ENCODE peak calls at places on chromosomes 4 and X, in seven cellular contexts. K, P, Y, U, W, M and C are unnamed samples.

GRCh38 chr4:38188631-38189101 is 228.5 kb downstream of the PTTG2 start:
- DNase-seq in K (peak; percentile 99), P (no peak), Y (no peak), W (no peak), M (no peak), U (no peak), C (no peak)

GRCh38 chrX:40182095-40182494 is 84.3 kb upstream of the BCOR start:
- DNase-seq in M (no peak), P (no peak), W (no peak), K (no peak), U (no peak), Y (no peak), C (no peak)

GRCh38 chr4:113646456-113646809 is 115.1 kb downstream of the CAMK2D start:
- DNase-seq in W (no peak), M (no peak), P (no peak), U (peak; percentile 73), Y (peak; percentile 27), K (peak; percentile 36), C (no peak)

GRCh38 chr4:31114821-31115220 is 394.7 kb downstream of the PCDH7 start:
- DNase-seq in K (no peak), P (no peak), U (no peak), W (no peak), M (no peak), Y (no peak), C (no peak)

GRCh38 chr4:54543088-54543795 is 114.5 kb upstream of the KIT start:
- DNase-seq in M (no peak), K (no peak), U (no peak), Y (peak; percentile 97), P (peak; percentile 85), W (no peak), C (peak; percentile 59)

GRCh38 chr4:141391293-141391692 is 170.6 kb downstream of the ZNF330 start:
- DNase-seq in P (no peak), K (no peak), W (no peak), U (no peak), M (no peak), Y (peak; percentile 6), C (no peak)

GRCh38 chrX:40423299-40423698 is 157.5 kb upstream of the ATP6AP2 start:
- DNase-seq in Y (no peak), P (no peak), U (no peak), W (no peak), K (peak; percentile 38), M (no peak), C (peak; percentile 93)

GRCh38 chrX:110125435-110125834 is 122.5 kb downstream of the TMEM164 start:
- DNase-seq in U (peak; percentile 59), Y (no peak), K (no peak), W (peak; percentile 15), P (no peak), M (no peak), C (no peak)

GRCh38 chrX:115563633-115564182 is 2.7 kb downstream of the PLS3 start:
- DNase-seq in M (no peak), P (no peak), W (peak; percentile 36), K (no peak), U (no peak), Y (no peak), C (no peak)

GRCh38 chr4:16967722-16968121 is 69.3 kb upstream of the LDB2 start:
- DNase-seq in M (no peak), P (peak; percentile 51), K (no peak), U (no peak), Y (peak; percentile 61), W (peak; percentile 11), C (no peak)

GRCh38 chr4:168304744-168305459 is 13.7 kb downstream of the DDX60 start:
- DNase-seq in Y (peak; percentile 83), W (peak; percentile 39), U (no peak), M (no peak), P (peak; percentile 44), K (peak; percentile 94), C (peak; percentile 11)

GRCh38 chr4:23245196-23245595 is 552.5 kb downstream of the GBA3 start:
- DNase-seq in U (no peak), P (no peak), W (no peak), M (no peak), K (no peak), Y (no peak), C (no peak)

GRCh38 chrX:147699061-147699460 is 212.7 kb upstream of the FMR1 start:
- DNase-seq in U (peak; percentile 83), Y (no peak), W (no peak), M (no peak), P (no peak), K (no peak), C (no peak)
- H3K4me3 ChIP-seq in U (no peak overlapping the region), Y (no peak overlapping the region), W (no peak overlapping the region), M (no peak overlapping the region), P (no peak overlapping the region), K (no peak overlapping the region), C (no peak overlapping the region)

GRCh38 chrX:50920132-50920531 is 9.6 kb downstream of the BMP15 start:
- DNase-seq in W (peak; percentile 46), M (no peak), U (peak; percentile 41), P (no peak), K (no peak), Y (peak; percentile 11), C (peak; percentile 5)
- TF ChIP-seq CTCF in W (peak; percentile 31), M (peak; percentile 51), U (peak; percentile 55), P (peak; percentile 30), K (peak; percentile 52), Y (peak; percentile 48), C (peak; percentile 37)

DNA sequence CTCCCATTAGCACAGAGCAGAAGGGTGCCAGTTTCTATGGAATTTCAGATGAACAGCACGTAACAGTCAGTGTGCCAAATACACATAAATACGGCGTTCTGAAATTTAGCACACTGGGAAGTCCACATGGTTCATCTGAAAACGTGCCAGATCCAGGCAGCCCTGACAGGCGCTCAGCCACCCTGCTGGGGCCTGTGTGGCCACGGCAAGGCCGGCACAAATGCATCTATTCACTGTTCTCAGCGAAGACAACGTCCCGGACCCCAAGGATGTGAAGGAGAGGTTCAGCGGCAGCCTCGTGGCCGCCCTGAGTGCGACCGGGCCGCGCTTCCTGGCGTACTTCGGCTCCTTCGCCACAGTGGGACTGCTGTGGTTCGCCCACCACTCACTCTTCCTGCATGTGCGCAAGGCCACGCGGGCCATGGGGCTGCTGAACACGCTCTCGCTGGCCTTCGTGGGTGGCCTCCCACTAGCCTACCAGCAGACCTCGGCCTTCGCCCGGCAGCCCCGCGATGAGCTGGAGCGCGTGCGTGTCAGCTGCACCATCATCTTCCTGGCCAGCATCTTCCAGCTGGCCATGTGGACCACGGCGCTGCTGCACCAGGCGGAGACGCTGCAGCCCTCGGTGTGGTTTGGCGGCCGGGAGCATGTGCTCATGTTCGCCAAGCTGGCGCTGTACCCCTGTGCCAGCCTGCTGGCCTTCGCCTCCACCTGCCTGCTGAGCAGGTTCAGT is 15.6 kb downstream of the DGKQ start:
- DNase-seq in Y (no peak), W (no peak), M (no peak), U (no peak), P (no peak), K (no peak), C (no peak)
- H3K4me3 ChIP-seq in Y (no peak overlapping the region), W (no peak overlapping the region), M (no peak overlapping the region), U (no peak overlapping the region), P (no peak overlapping the region), K (no peak overlapping the region), C (no peak overlapping the region)

GRCh38 chr4:60241886-60242285 is 958.2 kb upstream of the ADGRL3 start:
- DNase-seq in K (no peak), Y (no peak), W (no peak), P (no peak), U (peak; percentile 3), M (no peak), C (no peak)
- TF ChIP-seq CTCF in K (no peak), Y (no peak), W (no peak), P (no peak), U (no peak), M (no peak), C (no peak)

DNA sequence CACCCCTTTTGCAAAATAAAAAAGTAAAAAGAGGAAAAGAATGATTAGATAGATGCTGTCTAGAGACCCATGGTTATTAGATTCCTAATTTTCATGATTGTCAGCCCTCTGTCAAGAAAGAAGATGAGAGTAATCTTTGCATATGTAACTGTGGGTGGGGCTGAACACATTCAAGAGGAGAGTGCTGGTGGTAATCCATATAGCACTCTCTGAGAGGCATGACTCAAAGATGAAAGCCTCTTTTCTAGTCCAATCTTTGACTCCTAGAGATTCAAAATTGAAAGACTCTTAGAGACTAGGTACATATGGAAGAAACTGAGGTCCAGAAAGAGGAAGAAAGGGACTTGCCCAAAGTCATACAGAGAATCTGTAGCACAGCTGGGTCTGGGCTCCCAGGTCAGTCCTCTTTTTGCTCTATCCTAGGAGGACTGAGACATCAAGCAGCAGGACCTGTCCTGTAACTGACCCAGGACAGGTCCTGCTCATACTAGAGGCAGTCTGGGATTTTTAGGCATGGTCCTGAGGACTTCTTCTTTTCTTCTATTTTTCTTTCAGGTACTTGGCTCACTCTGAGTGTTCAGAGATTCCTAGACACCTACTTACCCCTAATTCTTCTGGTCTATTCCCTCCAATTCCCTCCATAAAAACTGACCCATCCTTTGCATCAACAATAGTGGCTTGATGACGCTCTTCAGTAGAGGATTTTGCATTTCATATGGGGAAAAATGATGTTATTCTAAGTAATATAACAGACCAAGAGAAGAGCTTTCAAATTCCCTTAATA is 23.8 kb downstream of the VSIG4 start:
- DNase-seq in W (no peak), M (no peak), U (no peak), K (no peak), Y (no peak), P (no peak), C (no peak)
- H3K4me3 ChIP-seq in W (no peak overlapping the region), M (no peak overlapping the region), U (no peak overlapping the region), K (no peak overlapping the region), Y (no peak overlapping the region), P (no peak overlapping the region), C (no peak overlapping the region)